ENCODE peak calls at places on chromosomes 5 and 9, in five cellular contexts. One of them, this sample, is unnamed.
A peak's percentile ranks its signal among the peaks of the same experiment; 100 is the strongest.

GRCh38 chr5:16552666-16553343 is 64.0 kb downstream of the RETREG1 start:
- DNase-seq in activated naive CD4-positive, alpha-beta T cell: peak; percentile 43
- DNase-seq in aorta: peak; percentile 75
- DNase-seq in M059J: peak; percentile 66
- DNase-seq in NCI-H774: peak; percentile 67
- DNase-seq in this sample: peak; percentile 40

GRCh38 chr5:134649163-134649916 is 755 bp downstream of the SEC24A start:
- DNase-seq in activated naive CD4-positive, alpha-beta T cell: no peak
- DNase-seq in aorta: no peak
- DNase-seq in M059J: peak; percentile 39
- DNase-seq in NCI-H774: no peak
- DNase-seq in this sample: no peak

GRCh38 chr9:133375116-133375723 is 640 bp downstream of the SURF4 start:
- DNase-seq in activated naive CD4-positive, alpha-beta T cell: no peak
- DNase-seq in aorta: no peak
- DNase-seq in M059J: peak; percentile 67
- DNase-seq in NCI-H774: no peak
- DNase-seq in this sample: no peak

GRCh38 chr5:15946026-15946425 is 233.6 kb downstream of the MARCHF11 start:
- DNase-seq in activated naive CD4-positive, alpha-beta T cell: no peak
- DNase-seq in aorta: no peak
- DNase-seq in M059J: no peak
- DNase-seq in NCI-H774: no peak
- DNase-seq in this sample: no peak

GRCh38 chr9:94600258-94600657 is 6.6 kb upstream of the FBP2 start:
- DNase-seq in activated naive CD4-positive, alpha-beta T cell: no peak
- DNase-seq in aorta: no peak
- DNase-seq in M059J: no peak
- DNase-seq in NCI-H774: no peak
- DNase-seq in this sample: no peak

GRCh38 chr9:99169982-99170761 is 51.6 kb downstream of the ALG2 start:
- DNase-seq in activated naive CD4-positive, alpha-beta T cell: no peak
- DNase-seq in aorta: no peak
- DNase-seq in M059J: no peak
- DNase-seq in NCI-H774: peak; percentile 93
- DNase-seq in this sample: no peak

GRCh38 chr9:121863931-121864330 is 212.5 kb downstream of the DAB2IP start:
- DNase-seq in activated naive CD4-positive, alpha-beta T cell: no peak
- DNase-seq in aorta: no peak
- DNase-seq in M059J: peak; percentile 71
- DNase-seq in NCI-H774: no peak
- DNase-seq in this sample: no peak

GRCh38 chr9:78605029-78605930 is 308.4 kb downstream of the PSAT1 start:
- DNase-seq in activated naive CD4-positive, alpha-beta T cell: no peak
- DNase-seq in aorta: no peak
- DNase-seq in M059J: peak; percentile 39
- DNase-seq in NCI-H774: no peak
- DNase-seq in this sample: no peak

GRCh38 chr9:92736816-92737606 is 27.6 kb downstream of the BICD2 start:
- DNase-seq in activated naive CD4-positive, alpha-beta T cell: no peak
- DNase-seq in aorta: peak; percentile 17
- DNase-seq in M059J: peak; percentile 27
- DNase-seq in NCI-H774: no peak
- DNase-seq in this sample: no peak

GRCh38 chr5:103918668-103919367 is 356.2 kb upstream of the NUDT12 start:
- DNase-seq in activated naive CD4-positive, alpha-beta T cell: no peak
- DNase-seq in aorta: no peak
- DNase-seq in M059J: peak; percentile 79
- DNase-seq in NCI-H774: no peak
- DNase-seq in this sample: no peak